ENCODE peak calls at places on chromosomes 12 and 14, in ten cellular contexts. T, J, H, A, Q, E, F, R, X and M are unnamed samples. For H3K4me1 and H3K9me3, the result is how much of the 10 kb centered on the place peaks cover.

GRCh38 chr12:116662612-116663144 is 75.2 kb downstream of the SPRING1 start:
- DNase-seq in X (peak), E (no peak), F (no peak), R (no peak), T (peak), A (no peak), Q (no peak), J (no peak), H (no peak), M (no peak)

GRCh38 chr14:31877333-31877798 is 199.7 kb upstream of the ARHGAP5 start:
- DNase-seq in H (no peak), R (no peak), J (no peak), Q (no peak), X (peak), F (no peak), A (no peak), T (no peak), E (no peak), M (peak)

GRCh38 chr14:52313903-52314481 is at the start of gene PTGER2:
- DNase-seq in H (peak), E (peak), R (no peak), J (peak), A (peak), X (peak), T (peak), F (peak), Q (peak), M (no peak)

GRCh38 chr12:26317942-26318565 is 122.7 kb downstream of the SSPN start:
- DNase-seq in Q (no peak), T (no peak), H (no peak), X (peak), F (no peak), J (no peak), A (no peak), R (peak), E (no peak), M (no peak)

GRCh38 chr12:7747196-7747595 is at the start of gene CLEC4C:
- DNase-seq in A (no peak), R (no peak), X (no peak), F (no peak), H (no peak), J (no peak), T (no peak), E (no peak), Q (no peak), M (no peak)

GRCh38 chr12:45234134-45234865 is 18.4 kb downstream of the ANO6 start:
- DNase-seq in R (peak), Q (no peak), E (no peak), F (no peak), A (no peak), X (peak), H (no peak), J (no peak), T (no peak), M (peak)

GRCh38 chr14:41718477-41719166 is 111.9 kb downstream of the LRFN5 start:
- DNase-seq in Q (no peak), E (no peak), F (no peak), R (no peak), T (no peak), A (no peak), X (no peak), H (no peak), J (no peak), M (no peak)

GRCh38 chr14:86790408-86791364 is 1202.3 kb downstream of the GALC start:
- DNase-seq in Q (no peak), X (no peak), J (no peak), E (no peak), H (no peak), F (no peak), T (no peak), R (no peak), A (no peak), M (no peak)

GRCh38 chr12:67327466-67327865 is 58.3 kb downstream of the CAND1 start:
- DNase-seq in R (no peak), H (no peak), J (no peak), T (no peak), F (no peak), A (no peak), X (no peak), Q (no peak), E (no peak), M (no peak)

GRCh38 chr14:38040411-38040810 is 167.3 kb upstream of the SSTR1 start:
- DNase-seq in A (no peak), T (no peak), Q (no peak), H (no peak), F (no peak), X (no peak), E (no peak), J (no peak), R (no peak), M (no peak)

GRCh38 chr14:101087614-101088394 is 184.3 kb upstream of the RTL1 start:
- DNase-seq in Q (no peak), H (peak), J (peak), T (no peak), E (no peak), F (no peak), A (no peak), X (peak), R (no peak), M (no peak)

GRCh38 chr12:3152013-3152412 is 74.8 kb downstream of the TSPAN9 start:
- DNase-seq in E (no peak), A (peak), R (no peak), T (peak), J (no peak), F (peak), H (peak), Q (no peak), X (no peak), M (no peak)

GRCh38 chr12:104181313-104181712 is 34.3 kb upstream of the TXNRD1 start:
- DNase-seq in J (no peak), X (peak), T (no peak), A (no peak), R (no peak), H (no peak), Q (no peak), E (no peak), F (no peak), M (no peak)

GRCh38 chr14:52175982-52176502 is 91.5 kb upstream of the PTGDR start:
- DNase-seq in T (no peak), H (no peak), F (no peak), E (peak), J (no peak), X (no peak), Q (no peak), A (no peak), R (no peak), M (no peak)

GRCh38 chr12:61097991-61098580 is 1162.1 kb upstream of the USP15 start:
- DNase-seq in R (no peak), X (no peak), F (no peak), J (no peak), T (no peak), H (no peak), Q (no peak), A (no peak), E (no peak), M (no peak)

GRCh38 chr12:71476513-71476912 is 36.9 kb downstream of the LGR5 start:
- DNase-seq in X (peak), A (peak), H (no peak), E (no peak), J (no peak), F (peak), T (no peak), Q (no peak), R (no peak), M (no peak)

GRCh38 chr12:7479784-7480183 is 23.8 kb downstream of the CD163 start:
- DNase-seq in H (no peak), A (no peak), J (no peak), T (no peak), Q (no peak), E (no peak), X (no peak), F (no peak), R (no peak), M (no peak)

GRCh38 chr14:97010491-97011160 is 213.4 kb downstream of the VRK1 start:
- DNase-seq in H (no peak), F (no peak), J (no peak), E (no peak), A (no peak), R (no peak), Q (no peak), X (no peak), T (no peak), M (no peak)

GRCh38 chr14:32009636-32010560 is 67.2 kb upstream of the ARHGAP5 start:
- DNase-seq in X (no peak), T (no peak), F (no peak), A (no peak), Q (no peak), H (no peak), R (no peak), J (no peak), E (no peak), M (no peak)

GRCh38 chr14:105071326-105071725 is 6.1 kb upstream of the GPR132 start:
- DNase-seq in E (no peak), J (no peak), H (no peak), Q (no peak), X (no peak), R (no peak), T (no peak), F (no peak), A (no peak), M (no peak)

GRCh38 chr12:120118710-120119097 is 2.2 kb upstream of the RAB35 start:
- DNase-seq in X (no peak), T (no peak), J (no peak), F (no peak), R (peak), E (no peak), Q (no peak), H (no peak), A (no peak), M (no peak)

GRCh38 chr12:132702640-132703039 is 8.0 kb upstream of the PGAM5 start:
- DNase-seq in Q (no peak), E (no peak), A (no peak), R (no peak), J (no peak), F (no peak), H (no peak), T (no peak), X (no peak), M (no peak)

GRCh38 chr14:75323571-75323970 is 44.9 kb downstream of the FOS start:
- DNase-seq in X (no peak), E (no peak), F (no peak), Q (no peak), R (no peak), H (no peak), T (no peak), J (no peak), A (no peak), M (no peak)

GRCh38 chr14:85453401-85453800 is 76.5 kb upstream of the FLRT2 start:
- DNase-seq in R (no peak), T (no peak), X (no peak), J (no peak), F (no peak), Q (no peak), E (no peak), H (no peak), A (no peak), M (no peak)

GRCh38 chr12:89345830-89346740 is 6.2 kb downstream of the DUSP6 start:
- DNase-seq in E (peak), H (peak), F (no peak), X (peak), J (peak), Q (no peak), T (peak), R (peak), A (peak), M (peak)

GRCh38 chr14:30864934-30865333 is 9.4 kb upstream of the COCH start:
- DNase-seq in X (no peak), R (no peak), T (no peak), A (no peak), Q (no peak), F (no peak), J (no peak), E (no peak), H (no peak), M (no peak)

GRCh38 chr12:108821407-108822397 is 35.7 kb downstream of the SSH1 start:
- DNase-seq in H (peak), X (no peak), T (no peak), E (no peak), A (peak), Q (no peak), J (no peak), F (no peak), R (peak), M (no peak)

GRCh38 chr14:59474172-59474571 is 9.0 kb upstream of the GPR135 start:
- DNase-seq in Q (no peak), X (peak), T (no peak), A (no peak), R (no peak), H (no peak), E (no peak), F (no peak), J (no peak), M (no peak)

GRCh38 chr12:44874981-44875416 is 1.1 kb downstream of the NELL2 start:
- DNase-seq in F (no peak), E (no peak), H (no peak), X (no peak), Q (no peak), J (no peak), A (no peak), R (no peak), T (no peak), M (peak)

GRCh38 chr14:59262717-59263469 is 74.4 kb downstream of the DAAM1 start:
- DNase-seq in X (no peak), Q (no peak), T (no peak), F (no peak), A (no peak), J (no peak), R (no peak), H (no peak), E (no peak), M (no peak)

GRCh38 chr12:132356686-132357622 is 27.6 kb upstream of the GALNT9 start:
- DNase-seq in H (peak), Q (peak), F (no peak), E (no peak), R (peak), A (peak), J (no peak), T (no peak), X (peak), M (no peak)

GRCh38 chr12:64098709-64099354 is 123.3 kb downstream of the KICS2 start:
- DNase-seq in X (peak), J (no peak), T (no peak), F (no peak), H (no peak), A (no peak), R (no peak), E (no peak), Q (no peak), M (no peak)

GRCh38 chr14:58563981-58564380 is 73.8 kb upstream of the DACT1 start:
- DNase-seq in E (no peak), T (no peak), H (no peak), J (no peak), Q (no peak), R (no peak), A (no peak), X (no peak), F (no peak), M (no peak)

GRCh38 chr14:105045710-105046326 is 19.4 kb downstream of the GPR132 start:
- DNase-seq in A (peak), X (peak), Q (peak), E (peak), T (peak), F (peak), J (peak), R (peak), H (peak), M (peak)

GRCh38 chr14:100902295-100902694 is 1.2 kb downstream of the RTL1 start:
- DNase-seq in Q (no peak), E (no peak), F (no peak), A (no peak), R (no peak), H (no peak), X (no peak), J (peak), T (no peak), M (no peak)

GRCh38 chr12:116654216-116654743 is 83.6 kb downstream of the SPRING1 start:
- DNase-seq in X (peak), H (no peak), Q (no peak), J (no peak), E (no peak), R (no peak), T (no peak), F (no peak), A (no peak), M (no peak)

GRCh38 chr14:100132903-100133510 is 26.4 kb downstream of the DEGS2 start:
- DNase-seq in H (no peak), X (no peak), E (no peak), J (no peak), R (no peak), F (no peak), Q (no peak), A (no peak), T (no peak), M (no peak)

GRCh38 chr12:42473130-42473529 is 116.4 kb downstream of the PRICKLE1 start:
- DNase-seq in R (peak), J (no peak), F (no peak), H (no peak), E (no peak), X (peak), Q (no peak), A (no peak), T (no peak), M (no peak)

GRCh38 chr14:101223561-101224162 is 320.1 kb upstream of the RTL1 start:
- DNase-seq in A (no peak), F (no peak), J (no peak), E (peak), R (no peak), T (no peak), H (no peak), Q (no peak), X (no peak), M (no peak)

GRCh38 chr14:83294941-83295340 is 1761.3 kb upstream of the SEL1L start:
- DNase-seq in A (no peak), R (no peak), E (no peak), X (peak), F (no peak), T (no peak), J (no peak), Q (no peak), H (no peak), M (no peak)

DNA sequence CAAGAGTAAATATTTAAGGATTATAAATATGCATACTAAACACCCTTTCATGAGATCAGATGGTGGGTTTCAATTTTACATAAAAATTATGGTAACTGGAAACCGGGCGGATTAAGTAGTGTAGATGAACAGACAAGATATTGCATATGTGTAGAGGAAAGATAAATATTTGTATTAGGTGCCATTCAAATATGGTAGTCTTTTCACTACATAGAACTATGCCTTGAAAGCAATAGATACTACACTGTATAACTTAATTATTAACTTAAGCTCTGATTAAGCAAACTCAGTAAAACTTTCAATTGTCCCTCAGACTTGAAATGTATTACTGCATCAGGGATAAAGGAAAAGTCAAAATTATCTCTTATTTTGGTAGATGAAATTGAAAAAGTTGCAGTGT is 1.9 kb downstream of the PTPN21 start:
- DNase-seq in Q (no peak), R (no peak), J (no peak), X (no peak), F (no peak), H (no peak), T (no peak), A (no peak), E (no peak), M (no peak)
- H3K4me3 ChIP-seq in Q (peak), R (peak), J (no peak), X (peak), F (peak), H (peak), T (peak), A (no peak), E (no peak), M (no peak)

DNA sequence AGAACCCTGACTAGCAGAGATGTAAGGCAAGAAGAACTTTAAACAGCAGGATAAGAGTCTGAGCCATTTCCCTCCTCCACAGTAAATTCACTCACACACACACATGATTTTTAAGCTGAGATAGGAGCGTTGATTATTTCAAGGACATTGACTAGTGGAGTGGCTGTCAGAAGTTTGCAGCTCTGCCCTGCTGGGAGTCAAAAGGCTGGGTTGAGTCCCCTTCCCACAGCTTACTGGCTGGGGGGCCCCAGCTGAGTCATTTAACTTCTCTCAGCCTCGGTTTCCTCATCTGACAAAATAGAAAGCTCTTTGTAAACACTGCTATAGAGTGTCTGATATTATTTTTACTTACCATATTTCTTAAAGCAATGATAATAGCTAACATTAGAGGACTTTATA is 28.3 kb downstream of the VCPKMT start:
- DNase-seq in T (no peak), X (no peak), Q (no peak), F (no peak), J (no peak), E (no peak), R (no peak), A (no peak), H (no peak), M (no peak)
- H3K4me1 ChIP-seq in T (under half), X (under half), Q (under half), F (under half), J (under half), E (under half), R (under half), A (under half), H (under half), M (under half)

DNA sequence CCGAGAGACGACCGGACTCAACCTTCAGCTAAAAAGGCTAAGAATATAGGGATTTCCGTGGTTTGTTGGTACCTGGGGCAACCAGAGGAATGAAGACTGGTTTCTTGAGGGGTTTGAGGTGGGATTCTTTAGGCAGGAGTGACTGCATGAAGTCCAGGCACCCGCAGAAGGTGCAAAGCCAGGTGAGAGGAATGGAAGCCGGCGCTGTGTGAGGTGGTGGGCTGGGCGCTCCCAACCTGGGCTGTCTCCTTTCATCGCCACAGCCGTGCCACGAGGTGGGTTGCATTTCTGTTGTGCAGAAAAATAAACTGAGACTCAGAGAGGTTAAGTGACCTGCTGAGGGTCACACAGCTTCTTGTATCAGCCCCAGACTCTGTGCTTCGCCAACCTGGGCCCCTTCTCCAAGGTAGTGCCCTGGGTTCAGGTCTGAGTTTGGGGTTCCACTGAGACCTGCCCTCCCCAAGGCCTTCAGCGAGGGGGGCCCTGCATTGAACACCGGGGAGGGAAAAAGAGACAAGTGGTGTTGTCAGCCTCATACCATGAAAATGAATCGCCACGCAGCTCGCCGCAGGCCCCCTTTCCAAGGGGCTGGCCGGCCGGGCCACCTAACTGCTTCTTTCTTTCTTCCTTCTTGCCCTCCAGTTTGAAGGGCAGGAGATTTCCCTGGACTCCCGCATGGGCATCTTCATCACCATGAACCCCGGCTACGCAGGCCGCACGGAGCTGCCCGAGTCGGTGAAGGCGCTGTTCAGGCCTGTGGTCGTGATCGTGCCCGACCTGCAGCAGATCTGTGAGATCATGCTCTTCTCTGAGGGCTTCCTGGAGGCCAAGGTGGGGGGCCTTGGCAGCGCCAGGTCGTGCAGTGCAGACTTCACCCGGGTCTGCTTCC is 88.4 kb downstream of the DNAH10 start:
- DNase-seq in J (no peak), T (no peak), R (no peak), Q (no peak), E (no peak), A (no peak), F (no peak), H (no peak), X (no peak), M (no peak)
- H3K9me3 ChIP-seq in J (under half), T (under half), R (under half), Q (under half), E (under half), A (under half), F (under half), H (under half), X (under half), M (under half)

DNA sequence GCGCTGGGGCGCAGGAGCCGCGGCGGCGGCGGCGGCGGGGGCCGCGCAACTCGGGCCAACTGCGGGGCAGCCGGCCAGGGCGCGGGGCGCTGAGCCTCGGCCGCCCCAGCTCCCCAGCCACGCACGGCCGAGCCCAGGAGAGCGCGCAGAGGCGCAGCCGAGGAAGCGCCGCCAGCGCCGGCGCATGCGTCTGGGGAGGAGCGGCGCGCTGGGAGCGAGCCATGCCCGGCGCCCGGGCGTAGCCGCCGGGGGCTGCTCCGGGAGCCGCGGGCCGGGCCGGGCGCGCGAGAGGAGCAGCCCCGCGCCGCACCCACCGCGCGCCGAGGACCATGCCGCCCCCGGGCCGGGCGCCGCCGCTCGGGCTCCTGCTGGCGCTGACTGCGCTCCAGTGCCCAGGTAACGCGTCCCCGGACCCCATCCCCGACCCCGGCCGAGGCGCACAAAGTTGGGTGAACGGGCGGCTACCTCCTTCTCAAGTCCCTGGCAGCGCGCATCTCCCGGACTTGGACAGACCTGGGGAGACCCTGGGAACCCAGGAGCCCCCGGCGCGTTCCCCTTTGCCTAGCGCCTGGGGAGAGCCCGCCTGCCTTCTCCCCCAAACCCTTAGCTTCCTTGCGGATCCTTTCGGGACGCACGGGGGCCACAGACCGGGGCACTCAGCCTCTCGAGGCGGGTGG is 121.4 kb downstream of the AACS start:
- DNase-seq in H (no peak), A (no peak), R (no peak), X (peak), F (no peak), E (no peak), T (no peak), Q (no peak), J (no peak), M (no peak)
- H3K4me3 ChIP-seq in H (peak), A (peak), R (no peak), X (peak), F (peak), E (no peak), T (peak), Q (peak), J (no peak), M (peak)